ENCODE peak calls at places on chromosomes 7 and 10, in seven cellular contexts. One of them, this sample, is unnamed.

GRCh38 chr7:158957921-158958471 is 101.6 kb downstream of the DYNC2I1 start:
- DNase-seq in mammary epithelial cell: peak; percentile 43
- DNase-seq in Peyer's patch: peak; percentile 95
- DNase-seq in neural progenitor cell: no peak
- DNase-seq in vagina: no peak
- DNase-seq in kidney: peak; percentile 88
- DNase-seq in cardiac muscle cell: no peak
- DNase-seq in this sample: no peak

GRCh38 chr10:94223702-94224370 is 138.9 kb downstream of the NOC3L start:
- DNase-seq in mammary epithelial cell: no peak
- DNase-seq in kidney: no peak
- DNase-seq in vagina: no peak
- DNase-seq in cardiac muscle cell: no peak
- DNase-seq in Peyer's patch: no peak
- DNase-seq in neural progenitor cell: no peak
- DNase-seq in this sample: no peak

GRCh38 chr10:123043409-123043925 is 34.7 kb downstream of the ACADSB start:
- DNase-seq in vagina: no peak
- DNase-seq in neural progenitor cell: peak; percentile 85
- DNase-seq in Peyer's patch: peak; percentile 61
- DNase-seq in mammary epithelial cell: peak; percentile 58
- DNase-seq in kidney: no peak
- DNase-seq in cardiac muscle cell: peak; percentile 70
- DNase-seq in this sample: peak; percentile 62

GRCh38 chr10:28188520-28188919 is 114.3 kb downstream of the MPP7 start:
- DNase-seq in cardiac muscle cell: no peak
- DNase-seq in vagina: no peak
- DNase-seq in neural progenitor cell: no peak
- DNase-seq in Peyer's patch: no peak
- DNase-seq in kidney: no peak
- DNase-seq in mammary epithelial cell: no peak
- DNase-seq in this sample: no peak

GRCh38 chr7:114835303-114835702 is 86.6 kb upstream of the MDFIC start:
- DNase-seq in cardiac muscle cell: no peak
- DNase-seq in Peyer's patch: no peak
- DNase-seq in kidney: no peak
- DNase-seq in neural progenitor cell: no peak
- DNase-seq in mammary epithelial cell: no peak
- DNase-seq in vagina: no peak
- DNase-seq in this sample: no peak

GRCh38 chr7:17132726-17133125 is 165.7 kb upstream of the AHR start:
- DNase-seq in mammary epithelial cell: no peak
- DNase-seq in kidney: no peak
- DNase-seq in cardiac muscle cell: no peak
- DNase-seq in Peyer's patch: no peak
- DNase-seq in neural progenitor cell: no peak
- DNase-seq in vagina: no peak
- DNase-seq in this sample: no peak

GRCh38 chr7:24910551-24911212 is 69.3 kb downstream of the OSBPL3 start:
- DNase-seq in kidney: no peak
- DNase-seq in Peyer's patch: no peak
- DNase-seq in cardiac muscle cell: no peak
- DNase-seq in neural progenitor cell: no peak
- DNase-seq in mammary epithelial cell: no peak
- DNase-seq in vagina: no peak
- DNase-seq in this sample: no peak

GRCh38 chr10:100653957-100654834 is 91.2 kb upstream of the PAX2 start:
- DNase-seq in kidney: peak; percentile 88
- DNase-seq in vagina: no peak
- DNase-seq in mammary epithelial cell: no peak
- DNase-seq in cardiac muscle cell: peak; percentile 73
- DNase-seq in Peyer's patch: no peak
- DNase-seq in neural progenitor cell: peak; percentile 79
- DNase-seq in this sample: no peak

GRCh38 chr7:148633761-148634160 is 43.2 kb downstream of the C7orf33 start:
- DNase-seq in Peyer's patch: no peak
- DNase-seq in neural progenitor cell: no peak
- DNase-seq in vagina: no peak
- DNase-seq in kidney: no peak
- DNase-seq in cardiac muscle cell: no peak
- DNase-seq in mammary epithelial cell: peak; percentile 79
- DNase-seq in this sample: no peak

GRCh38 chr10:62354941-62355340 is 19.2 kb upstream of the ZNF365 start:
- DNase-seq in mammary epithelial cell: no peak
- DNase-seq in Peyer's patch: no peak
- DNase-seq in cardiac muscle cell: peak; percentile 10
- DNase-seq in neural progenitor cell: no peak
- DNase-seq in vagina: no peak
- DNase-seq in kidney: no peak
- DNase-seq in this sample: no peak

GRCh38 chr7:107966701-107967100 is 36.3 kb downstream of the LAMB1 start:
- DNase-seq in Peyer's patch: no peak
- DNase-seq in kidney: no peak
- DNase-seq in cardiac muscle cell: peak; percentile 83
- DNase-seq in neural progenitor cell: peak; percentile 64
- DNase-seq in vagina: no peak
- DNase-seq in mammary epithelial cell: peak; percentile 85
- DNase-seq in this sample: peak; percentile 93

GRCh38 chr10:77974396-77975074 is 48.0 kb upstream of the DLG5 start:
- DNase-seq in cardiac muscle cell: peak; percentile 55
- DNase-seq in vagina: no peak
- DNase-seq in mammary epithelial cell: peak; percentile 28
- DNase-seq in neural progenitor cell: peak; percentile 86
- DNase-seq in kidney: no peak
- DNase-seq in Peyer's patch: no peak
- DNase-seq in this sample: peak; percentile 53

GRCh38 chr7:3043544-3044395 is at the start of gene CARD11:
- DNase-seq in mammary epithelial cell: no peak
- DNase-seq in neural progenitor cell: no peak
- DNase-seq in vagina: no peak
- DNase-seq in cardiac muscle cell: peak; percentile 20
- DNase-seq in Peyer's patch: peak; percentile 81
- DNase-seq in kidney: no peak
- DNase-seq in this sample: no peak

GRCh38 chr7:43454936-43455518 is 127.9 kb upstream of the STK17A start:
- DNase-seq in neural progenitor cell: peak; percentile 65
- DNase-seq in Peyer's patch: no peak
- DNase-seq in vagina: no peak
- DNase-seq in kidney: no peak
- DNase-seq in mammary epithelial cell: peak; percentile 66
- DNase-seq in cardiac muscle cell: peak; percentile 60
- DNase-seq in this sample: peak; percentile 29

GRCh38 chr7:150753826-150754603 is 16.8 kb downstream of the GIMAP5 start:
- DNase-seq in mammary epithelial cell: peak; percentile 27
- DNase-seq in neural progenitor cell: peak; percentile 35
- DNase-seq in cardiac muscle cell: peak; percentile 11
- DNase-seq in kidney: no peak
- DNase-seq in vagina: no peak
- DNase-seq in Peyer's patch: no peak
- DNase-seq in this sample: no peak

DNA sequence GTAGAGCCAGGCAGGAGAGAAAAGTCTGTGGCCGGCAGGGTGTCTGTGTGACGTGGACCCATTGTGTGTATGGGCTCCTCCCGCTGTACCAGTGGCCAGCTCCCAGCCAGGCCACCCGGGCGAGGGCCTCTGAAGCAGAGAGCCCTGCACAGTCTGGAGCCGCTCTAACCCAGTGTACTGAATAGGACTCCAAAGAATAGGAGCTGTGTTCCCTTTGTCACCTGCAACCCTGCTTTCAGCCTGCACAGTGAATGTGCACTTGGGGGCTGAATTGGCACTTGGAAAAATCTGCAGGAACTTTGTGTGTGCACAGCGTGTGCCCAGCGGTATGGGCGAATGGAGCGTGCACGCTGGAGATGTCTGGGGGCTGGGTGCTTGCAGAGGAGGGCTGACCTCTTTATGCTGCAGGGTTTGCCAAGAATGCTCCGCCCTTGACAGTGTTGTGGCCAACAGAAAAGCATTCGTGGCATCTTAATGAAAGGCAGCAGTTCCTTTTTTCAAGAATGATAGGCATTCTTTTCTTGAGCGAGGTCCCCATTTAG is 216.2 kb downstream of the AUTS2 start:
- DNase-seq in neural progenitor cell: peak; percentile 81
- DNase-seq in Peyer's patch: no peak
- DNase-seq in mammary epithelial cell: no peak
- DNase-seq in cardiac muscle cell: peak; percentile 37
- DNase-seq in kidney: no peak
- DNase-seq in vagina: no peak
- DNase-seq in this sample: no peak
- H3K27ac ChIP-seq in neural progenitor cell: no peak overlapping the region
- H3K27ac ChIP-seq in Peyer's patch: no peak overlapping the region
- H3K27ac ChIP-seq in mammary epithelial cell: no peak overlapping the region
- H3K27ac ChIP-seq in cardiac muscle cell: no peak overlapping the region
- H3K27ac ChIP-seq in kidney: no peak overlapping the region
- H3K27ac ChIP-seq in vagina: no peak overlapping the region
- H3K27ac ChIP-seq in this sample: no peak overlapping the region

GRCh38 chr10:20890009-20890408 is 7.1 kb downstream of the NEBL start:
- DNase-seq in mammary epithelial cell: no peak
- DNase-seq in Peyer's patch: no peak
- DNase-seq in vagina: no peak
- DNase-seq in cardiac muscle cell: peak; percentile 52
- DNase-seq in kidney: no peak
- DNase-seq in neural progenitor cell: no peak
- DNase-seq in this sample: peak; percentile 22

GRCh38 chr10:20891338-20891714 is 5.8 kb downstream of the NEBL start:
- DNase-seq in neural progenitor cell: no peak
- DNase-seq in cardiac muscle cell: peak; percentile 90
- DNase-seq in vagina: no peak
- DNase-seq in kidney: no peak
- DNase-seq in mammary epithelial cell: peak; percentile 77
- DNase-seq in Peyer's patch: no peak
- DNase-seq in this sample: peak; percentile 89

GRCh38 chr10:20890491-20891337 is 6.4 kb downstream of the NEBL start:
- DNase-seq in mammary epithelial cell: peak; percentile 54
- DNase-seq in vagina: no peak
- DNase-seq in cardiac muscle cell: peak; percentile 70
- DNase-seq in neural progenitor cell: no peak
- DNase-seq in kidney: no peak
- DNase-seq in Peyer's patch: no peak
- DNase-seq in this sample: peak; percentile 71

GRCh38 chr10:20887706-20888535 is 9.2 kb downstream of the NEBL start:
- DNase-seq in kidney: no peak
- DNase-seq in mammary epithelial cell: no peak
- DNase-seq in Peyer's patch: no peak
- DNase-seq in neural progenitor cell: no peak
- DNase-seq in vagina: no peak
- DNase-seq in cardiac muscle cell: no peak
- DNase-seq in this sample: no peak

GRCh38 chr10:20888620-20889337 is 8.3 kb downstream of the NEBL start:
- DNase-seq in cardiac muscle cell: peak; percentile 55
- DNase-seq in neural progenitor cell: no peak
- DNase-seq in mammary epithelial cell: no peak
- DNase-seq in Peyer's patch: no peak
- DNase-seq in kidney: no peak
- DNase-seq in vagina: no peak
- DNase-seq in this sample: no peak
- TF ChIP-seq CTCF in cardiac muscle cell: no peak
- TF ChIP-seq CTCF in neural progenitor cell: peak; percentile 9
- TF ChIP-seq CTCF in mammary epithelial cell: no peak
- TF ChIP-seq CTCF in Peyer's patch: no peak
- TF ChIP-seq CTCF in kidney: no peak
- TF ChIP-seq CTCF in vagina: no peak
- TF ChIP-seq CTCF in this sample: no peak

GRCh38 chr10:5585517-5586222 is 60.9 kb downstream of the CALML3 start:
- DNase-seq in mammary epithelial cell: peak; percentile 64
- DNase-seq in Peyer's patch: no peak
- DNase-seq in cardiac muscle cell: peak; percentile 34
- DNase-seq in kidney: no peak
- DNase-seq in vagina: no peak
- DNase-seq in neural progenitor cell: no peak
- DNase-seq in this sample: no peak

GRCh38 chr10:5582736-5583135 is 58.0 kb downstream of the CALML3 start:
- DNase-seq in Peyer's patch: no peak
- DNase-seq in vagina: no peak
- DNase-seq in cardiac muscle cell: no peak
- DNase-seq in neural progenitor cell: peak; percentile 48
- DNase-seq in mammary epithelial cell: no peak
- DNase-seq in kidney: peak; percentile 53
- DNase-seq in this sample: no peak

GRCh38 chr10:5587151-5588079 is 62.7 kb downstream of the CALML3 start:
- DNase-seq in vagina: no peak
- DNase-seq in kidney: peak; percentile 70
- DNase-seq in mammary epithelial cell: no peak
- DNase-seq in cardiac muscle cell: peak; percentile 43
- DNase-seq in neural progenitor cell: no peak
- DNase-seq in Peyer's patch: no peak
- DNase-seq in this sample: no peak

GRCh38 chr10:5583525-5584175 is 58.9 kb downstream of the CALML3 start:
- DNase-seq in neural progenitor cell: peak; percentile 97
- DNase-seq in mammary epithelial cell: peak; percentile 98
- DNase-seq in cardiac muscle cell: peak; percentile 50
- DNase-seq in kidney: peak; percentile 95
- DNase-seq in vagina: no peak
- DNase-seq in Peyer's patch: peak; percentile 81
- DNase-seq in this sample: no peak

GRCh38 chr10:5584895-5585516 is 60.2 kb downstream of the CALML3 start:
- DNase-seq in neural progenitor cell: no peak
- DNase-seq in cardiac muscle cell: peak; percentile 49
- DNase-seq in mammary epithelial cell: peak; percentile 100
- DNase-seq in Peyer's patch: no peak
- DNase-seq in vagina: no peak
- DNase-seq in kidney: peak; percentile 82
- DNase-seq in this sample: peak; percentile 68
- H3K27ac ChIP-seq in neural progenitor cell: no peak overlapping the region
- H3K27ac ChIP-seq in cardiac muscle cell: peak overlapping the region; percentile 15
- H3K27ac ChIP-seq in mammary epithelial cell: peak overlapping the region; percentile 100
- H3K27ac ChIP-seq in Peyer's patch: no peak overlapping the region
- H3K27ac ChIP-seq in vagina: peak overlapping the region; percentile 48
- H3K27ac ChIP-seq in kidney: no peak overlapping the region
- H3K27ac ChIP-seq in this sample: no peak overlapping the region

DNA sequence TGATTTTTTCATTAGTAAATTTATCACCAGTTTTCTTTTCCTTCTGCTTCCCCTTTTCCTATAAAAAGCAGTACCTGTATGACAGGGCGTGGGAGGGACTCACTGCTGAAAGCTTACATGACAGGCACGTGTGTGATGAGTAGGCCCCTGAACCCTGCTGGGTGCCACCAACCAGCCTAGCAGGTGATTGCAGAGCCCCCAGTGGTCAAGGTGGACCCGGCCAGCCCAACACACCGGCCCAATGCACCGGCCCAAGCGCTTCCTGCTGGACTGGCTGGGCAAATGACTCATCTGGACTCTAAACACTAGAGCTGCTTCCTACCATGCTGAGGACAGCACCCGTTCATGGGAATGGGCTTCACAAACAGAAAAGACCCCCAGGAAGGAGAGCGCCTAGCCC is 89.8 kb upstream of the TMEM72 start:
- DNase-seq in kidney: no peak
- DNase-seq in mammary epithelial cell: no peak
- DNase-seq in vagina: no peak
- DNase-seq in neural progenitor cell: no peak
- DNase-seq in cardiac muscle cell: no peak
- DNase-seq in Peyer's patch: no peak
- DNase-seq in this sample: no peak
- TF ChIP-seq CTCF in kidney: no peak
- TF ChIP-seq CTCF in mammary epithelial cell: no peak
- TF ChIP-seq CTCF in vagina: no peak
- TF ChIP-seq CTCF in neural progenitor cell: no peak
- TF ChIP-seq CTCF in cardiac muscle cell: no peak
- TF ChIP-seq CTCF in Peyer's patch: no peak
- TF ChIP-seq CTCF in this sample: peak; percentile 8

This sample was measured in brain microvascular endothelial cell.